ENCODE peak calls at places on chromosomes 11 and 22, in five cellular contexts. U, Y, T, M and L are unnamed samples.

GRCh38 chr22:42793848-42794405 is 63.1 kb downstream of the ARFGAP3 start:
- DNase-seq in U (no peak), Y (no peak), T (no peak), M (no peak), L (no peak)

GRCh38 chr11:61783717-61784505 is 8.5 kb downstream of the TMEM258 start:
- DNase-seq in U (no peak), Y (no peak), T (no peak), M (no peak), L (no peak)

GRCh38 chr22:46119729-46120419 is 30.5 kb upstream of the PPARA start:
- DNase-seq in U (peak), Y (no peak), T (no peak), M (no peak), L (peak)

GRCh38 chr11:112248216-112248615 is 12.4 kb downstream of the PLET1 start:
- DNase-seq in U (no peak), Y (no peak), T (no peak), M (no peak), L (no peak)

GRCh38 chr11:17406818-17407149 is 18.3 kb upstream of the KCNJ11 start:
- DNase-seq in U (no peak), Y (no peak), T (no peak), M (no peak), L (no peak)

GRCh38 chr11:88414385-88414861 is 76.9 kb upstream of the CTSC start:
- DNase-seq in U (peak), Y (peak), T (no peak), M (no peak), L (peak)

GRCh38 chr11:68691402-68691784 is 7.0 kb downstream of the GAL start:
- DNase-seq in U (no peak), Y (no peak), T (no peak), M (no peak), L (no peak)

GRCh38 chr11:65776710-65777141 is 4.0 kb downstream of the AP5B1 start:
- DNase-seq in U (no peak), Y (no peak), T (no peak), M (no peak), L (peak)